ENCODE peak calls at places on chromosome 13, in ten cellular contexts. One of them, this sample, is unnamed.
A peak's percentile ranks its signal among the peaks of the same experiment; 100 is the strongest.

GRCh38 chr13:61350351-61350750 is 65.3 kb downstream of the PCDH20 start:
- DNase-seq in vagina: no peak
- DNase-seq in GM12878: no peak
- DNase-seq in GM23338: no peak
- DNase-seq in transverse colon: no peak
- DNase-seq in HCT116: no peak
- DNase-seq in sigmoid colon: no peak
- DNase-seq in endothelial cell of umbilical vein: no peak
- DNase-seq in stomach: no peak
- DNase-seq in breast epithelium: no peak
- DNase-seq in this sample: no peak

GRCh38 chr13:48304132-48304876 is 753 bp downstream of the RB1 start:
- DNase-seq in stomach: peak; percentile 34
- DNase-seq in transverse colon: peak; percentile 57
- DNase-seq in HCT116: no peak
- DNase-seq in endothelial cell of umbilical vein: peak; percentile 66
- DNase-seq in vagina: no peak
- DNase-seq in sigmoid colon: peak; percentile 72
- DNase-seq in GM23338: no peak
- DNase-seq in breast epithelium: peak; percentile 32
- DNase-seq in GM12878: peak; percentile 92
- DNase-seq in this sample: no peak

GRCh38 chr13:38417727-38418126 is 68.1 kb downstream of the UFM1 start:
- DNase-seq in vagina: no peak
- DNase-seq in breast epithelium: no peak
- DNase-seq in stomach: no peak
- DNase-seq in transverse colon: no peak
- DNase-seq in GM23338: peak; percentile 60
- DNase-seq in sigmoid colon: no peak
- DNase-seq in endothelial cell of umbilical vein: no peak
- DNase-seq in GM12878: no peak
- DNase-seq in HCT116: no peak
- DNase-seq in this sample: no peak

GRCh38 chr13:70520275-70520674 is 412.0 kb upstream of the KLHL1 start:
- DNase-seq in HCT116: no peak
- DNase-seq in endothelial cell of umbilical vein: no peak
- DNase-seq in GM12878: no peak
- DNase-seq in transverse colon: no peak
- DNase-seq in stomach: no peak
- DNase-seq in sigmoid colon: no peak
- DNase-seq in breast epithelium: no peak
- DNase-seq in GM23338: no peak
- DNase-seq in vagina: no peak
- DNase-seq in this sample: no peak

GRCh38 chr13:112719016-112719415 is 29.2 kb downstream of the ATP11A start:
- DNase-seq in stomach: no peak
- DNase-seq in transverse colon: no peak
- DNase-seq in endothelial cell of umbilical vein: peak; percentile 26
- DNase-seq in GM23338: no peak
- DNase-seq in sigmoid colon: peak; percentile 24
- DNase-seq in HCT116: no peak
- DNase-seq in vagina: no peak
- DNase-seq in breast epithelium: no peak
- DNase-seq in GM12878: no peak
- DNase-seq in this sample: no peak

GRCh38 chr13:102679449-102680132 is 15.3 kb downstream of the METTL21C start:
- DNase-seq in HCT116: no peak
- DNase-seq in vagina: no peak
- DNase-seq in GM23338: no peak
- DNase-seq in transverse colon: peak; percentile 22
- DNase-seq in endothelial cell of umbilical vein: no peak
- DNase-seq in GM12878: no peak
- DNase-seq in sigmoid colon: no peak
- DNase-seq in breast epithelium: no peak
- DNase-seq in stomach: no peak
- DNase-seq in this sample: no peak

GRCh38 chr13:101965096-101965495 is 436.8 kb downstream of the FGF14 start:
- DNase-seq in stomach: no peak
- DNase-seq in vagina: no peak
- DNase-seq in endothelial cell of umbilical vein: no peak
- DNase-seq in HCT116: no peak
- DNase-seq in breast epithelium: no peak
- DNase-seq in sigmoid colon: no peak
- DNase-seq in transverse colon: no peak
- DNase-seq in GM12878: no peak
- DNase-seq in GM23338: no peak
- DNase-seq in this sample: no peak

GRCh38 chr13:85798999-85799646 is at the start of gene SLITRK6:
- DNase-seq in GM23338: peak; percentile 75
- DNase-seq in transverse colon: no peak
- DNase-seq in GM12878: no peak
- DNase-seq in breast epithelium: no peak
- DNase-seq in endothelial cell of umbilical vein: no peak
- DNase-seq in stomach: no peak
- DNase-seq in vagina: no peak
- DNase-seq in sigmoid colon: no peak
- DNase-seq in HCT116: peak; percentile 15
- DNase-seq in this sample: no peak

GRCh38 chr13:41533676-41534075 is 76.3 kb downstream of the RGCC start:
- DNase-seq in vagina: peak; percentile 31
- DNase-seq in GM23338: no peak
- DNase-seq in breast epithelium: no peak
- DNase-seq in transverse colon: no peak
- DNase-seq in sigmoid colon: peak; percentile 77
- DNase-seq in HCT116: no peak
- DNase-seq in stomach: no peak
- DNase-seq in endothelial cell of umbilical vein: no peak
- DNase-seq in GM12878: no peak
- DNase-seq in this sample: no peak

GRCh38 chr13:97318532-97318931 is 96.4 kb downstream of the MBNL2 start:
- DNase-seq in breast epithelium: no peak
- DNase-seq in transverse colon: no peak
- DNase-seq in endothelial cell of umbilical vein: no peak
- DNase-seq in vagina: no peak
- DNase-seq in sigmoid colon: no peak
- DNase-seq in HCT116: no peak
- DNase-seq in GM23338: no peak
- DNase-seq in stomach: no peak
- DNase-seq in GM12878: no peak
- DNase-seq in this sample: no peak

GRCh38 chr13:45918597-45918996 is 67.0 kb upstream of the SIAH3 start:
- DNase-seq in GM23338: no peak
- DNase-seq in endothelial cell of umbilical vein: no peak
- DNase-seq in stomach: no peak
- DNase-seq in sigmoid colon: no peak
- DNase-seq in GM12878: no peak
- DNase-seq in HCT116: no peak
- DNase-seq in transverse colon: no peak
- DNase-seq in breast epithelium: no peak
- DNase-seq in vagina: no peak
- DNase-seq in this sample: no peak

DNA sequence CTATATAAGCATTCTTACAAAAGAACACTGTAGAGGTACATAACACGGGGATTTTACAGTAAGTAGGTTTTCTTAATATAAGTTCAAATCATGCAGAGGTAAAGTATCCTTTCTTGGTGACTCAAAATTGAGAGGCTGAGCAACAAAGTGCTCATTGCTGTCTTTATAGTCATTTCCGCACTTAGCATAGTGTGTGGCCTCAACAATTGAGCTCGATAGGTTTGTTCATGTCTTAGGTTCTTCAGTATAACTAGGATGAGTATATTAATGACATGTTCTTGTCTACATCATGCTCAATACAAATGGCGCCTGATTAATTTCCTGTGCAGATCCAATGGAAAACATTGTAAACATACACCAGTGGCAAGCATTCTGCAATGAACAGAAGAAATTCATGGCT is 1.4 kb downstream of the WDFY2 start:
- DNase-seq in GM12878: no peak
- DNase-seq in transverse colon: no peak
- DNase-seq in GM23338: no peak
- DNase-seq in breast epithelium: no peak
- DNase-seq in HCT116: no peak
- DNase-seq in vagina: no peak
- DNase-seq in endothelial cell of umbilical vein: no peak
- DNase-seq in sigmoid colon: no peak
- DNase-seq in stomach: no peak
- DNase-seq in this sample: no peak
- H3K4me1 ChIP-seq in GM12878: peaks cover 9% of the 10 kb centered on the region
- H3K4me1 ChIP-seq in transverse colon: no peaks in the 10 kb centered on the region
- H3K4me1 ChIP-seq in GM23338: peaks cover 52% of the 10 kb centered on the region
- H3K4me1 ChIP-seq in breast epithelium: no peaks in the 10 kb centered on the region
- H3K4me1 ChIP-seq in HCT116: peaks cover 14% of the 10 kb centered on the region
- H3K4me1 ChIP-seq in vagina: peaks cover 50% of the 10 kb centered on the region
- H3K4me1 ChIP-seq in endothelial cell of umbilical vein: peaks cover 22% of the 10 kb centered on the region
- H3K4me1 ChIP-seq in sigmoid colon: no peaks in the 10 kb centered on the region
- H3K4me1 ChIP-seq in stomach: peaks cover 27% of the 10 kb centered on the region
- H3K4me1 ChIP-seq in this sample: peaks cover 60% of the 10 kb centered on the region

DNA sequence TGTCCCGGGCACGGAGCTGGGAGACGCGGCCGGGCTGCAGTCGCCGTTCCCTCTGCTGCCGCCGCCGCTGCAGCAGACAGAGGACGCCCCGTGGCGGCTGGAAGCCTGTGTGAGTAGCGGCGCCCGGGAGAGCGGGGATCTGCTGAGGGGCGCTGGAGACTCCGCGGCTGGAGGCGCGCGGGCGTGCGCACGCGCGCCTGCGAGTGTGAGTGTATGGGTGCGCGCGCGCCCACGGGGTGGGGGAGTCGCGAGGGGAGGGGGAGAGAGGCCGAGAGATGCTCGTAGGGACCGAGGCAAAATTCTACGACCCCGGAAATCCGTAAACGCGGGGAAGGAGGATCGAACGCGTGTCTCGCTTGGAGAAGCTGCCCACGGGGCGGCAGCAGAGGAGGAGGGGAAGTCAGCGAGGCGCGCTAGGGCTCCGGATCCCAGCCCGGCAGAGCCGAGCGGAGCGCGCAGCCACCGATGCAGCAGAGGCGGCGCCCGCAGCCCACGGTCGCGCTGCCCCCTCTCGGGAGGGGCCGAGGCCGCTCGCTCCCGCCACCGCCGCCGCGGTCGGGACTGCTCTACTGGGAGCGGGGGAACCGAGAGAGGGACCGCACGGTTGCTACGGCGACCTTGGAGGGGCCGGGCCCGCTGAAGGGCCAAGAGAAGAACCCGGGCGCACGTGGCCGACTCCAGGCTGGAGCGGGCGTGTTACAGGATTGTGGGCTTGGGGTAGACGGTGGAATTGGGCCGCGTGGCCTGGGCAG is at the start of gene ENOX1:
- DNase-seq in breast epithelium: no peak
- DNase-seq in transverse colon: peak; percentile 38
- DNase-seq in sigmoid colon: peak; percentile 90
- DNase-seq in HCT116: peak; percentile 34
- DNase-seq in GM23338: peak; percentile 77
- DNase-seq in endothelial cell of umbilical vein: peak; percentile 45
- DNase-seq in vagina: no peak
- DNase-seq in GM12878: no peak
- DNase-seq in stomach: peak; percentile 49
- DNase-seq in this sample: peak; percentile 80
- TF ChIP-seq POLR2AphosphoS5 in breast epithelium: no peak
- TF ChIP-seq POLR2AphosphoS5 in transverse colon: no peak
- TF ChIP-seq POLR2AphosphoS5 in sigmoid colon: no peak
- TF ChIP-seq POLR2AphosphoS5 in HCT116: no peak
- TF ChIP-seq POLR2AphosphoS5 in GM23338: no peak
- TF ChIP-seq POLR2AphosphoS5 in endothelial cell of umbilical vein: no peak
- TF ChIP-seq POLR2AphosphoS5 in vagina: no peak
- TF ChIP-seq POLR2AphosphoS5 in GM12878: no peak
- TF ChIP-seq POLR2AphosphoS5 in stomach: no peak
- TF ChIP-seq POLR2AphosphoS5 in this sample: no peak

DNA sequence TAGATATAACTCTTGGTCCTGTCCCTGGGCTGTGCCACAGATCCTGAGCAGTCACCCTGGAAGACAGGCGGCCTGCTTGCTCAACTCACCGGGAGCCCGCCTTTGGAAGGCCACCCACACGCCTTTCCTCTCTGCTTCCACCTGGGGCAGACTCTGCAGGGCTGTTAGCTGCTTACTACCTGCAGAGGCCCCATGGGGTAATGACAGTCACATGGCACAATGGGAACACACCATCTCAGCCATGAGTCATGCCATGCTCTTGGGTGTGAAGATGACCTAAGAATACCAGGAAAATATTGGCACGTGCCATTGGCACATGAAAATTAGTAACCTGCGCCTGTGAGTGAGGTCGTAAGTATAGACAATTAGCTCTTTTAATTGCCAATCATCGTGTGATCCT is 108.6 kb downstream of the COL4A2 start:
- DNase-seq in GM23338: peak; percentile 58
- DNase-seq in stomach: no peak
- DNase-seq in vagina: no peak
- DNase-seq in transverse colon: no peak
- DNase-seq in breast epithelium: peak; percentile 16
- DNase-seq in HCT116: peak; percentile 61
- DNase-seq in GM12878: no peak
- DNase-seq in sigmoid colon: no peak
- DNase-seq in endothelial cell of umbilical vein: no peak
- DNase-seq in this sample: no peak
- H3K4me1 ChIP-seq in GM23338: no peaks in the 10 kb centered on the region
- H3K4me1 ChIP-seq in stomach: peaks cover 6% of the 10 kb centered on the region
- H3K4me1 ChIP-seq in vagina: peaks cover 55% of the 10 kb centered on the region
- H3K4me1 ChIP-seq in transverse colon: peaks cover 24% of the 10 kb centered on the region
- H3K4me1 ChIP-seq in breast epithelium: peaks cover 7% of the 10 kb centered on the region
- H3K4me1 ChIP-seq in HCT116: peaks cover 3% of the 10 kb centered on the region
- H3K4me1 ChIP-seq in GM12878: peaks cover 4% of the 10 kb centered on the region
- H3K4me1 ChIP-seq in sigmoid colon: peaks cover 6% of the 10 kb centered on the region
- H3K4me1 ChIP-seq in endothelial cell of umbilical vein: peaks cover 52% of the 10 kb centered on the region
- H3K4me1 ChIP-seq in this sample: peaks cover 35% of the 10 kb centered on the region

GRCh38 chr13:110559986-110560385 is 1.5 kb downstream of the RAB20 start:
- DNase-seq in stomach: no peak
- DNase-seq in sigmoid colon: no peak
- DNase-seq in breast epithelium: no peak
- DNase-seq in vagina: no peak
- DNase-seq in HCT116: no peak
- DNase-seq in transverse colon: no peak
- DNase-seq in GM23338: no peak
- DNase-seq in endothelial cell of umbilical vein: no peak
- DNase-seq in GM12878: no peak
- DNase-seq in this sample: no peak

GRCh38 chr13:110562696-110563462 is 1.4 kb upstream of the RAB20 start:
- DNase-seq in sigmoid colon: no peak
- DNase-seq in transverse colon: no peak
- DNase-seq in GM12878: no peak
- DNase-seq in endothelial cell of umbilical vein: no peak
- DNase-seq in breast epithelium: no peak
- DNase-seq in HCT116: no peak
- DNase-seq in stomach: no peak
- DNase-seq in GM23338: no peak
- DNase-seq in vagina: no peak
- DNase-seq in this sample: no peak

GRCh38 chr13:110560606-110561334 is 752 bp downstream of the RAB20 start:
- DNase-seq in vagina: no peak
- DNase-seq in GM12878: no peak
- DNase-seq in endothelial cell of umbilical vein: peak; percentile 38
- DNase-seq in GM23338: peak; percentile 69
- DNase-seq in breast epithelium: no peak
- DNase-seq in transverse colon: peak; percentile 38
- DNase-seq in sigmoid colon: peak; percentile 75
- DNase-seq in stomach: peak; percentile 57
- DNase-seq in HCT116: no peak
- DNase-seq in this sample: no peak

GRCh38 chr13:110563463-110563774 is 1.9 kb upstream of the RAB20 start:
- DNase-seq in transverse colon: no peak
- DNase-seq in stomach: no peak
- DNase-seq in sigmoid colon: no peak
- DNase-seq in GM12878: no peak
- DNase-seq in breast epithelium: no peak
- DNase-seq in HCT116: no peak
- DNase-seq in vagina: no peak
- DNase-seq in endothelial cell of umbilical vein: no peak
- DNase-seq in GM23338: no peak
- DNase-seq in this sample: no peak

GRCh38 chr13:110561335-110562033 is at the start of gene RAB20:
- DNase-seq in transverse colon: peak; percentile 92
- DNase-seq in stomach: peak; percentile 92
- DNase-seq in sigmoid colon: peak; percentile 95
- DNase-seq in vagina: no peak
- DNase-seq in breast epithelium: peak; percentile 74
- DNase-seq in GM12878: no peak
- DNase-seq in GM23338: peak; percentile 90
- DNase-seq in endothelial cell of umbilical vein: peak; percentile 67
- DNase-seq in HCT116: peak; percentile 38
- DNase-seq in this sample: peak; percentile 89
- TF ChIP-seq POLR2AphosphoS5 in transverse colon: peak; percentile 89
- TF ChIP-seq POLR2AphosphoS5 in stomach: peak; percentile 88
- TF ChIP-seq POLR2AphosphoS5 in sigmoid colon: peak; percentile 89
- TF ChIP-seq POLR2AphosphoS5 in vagina: peak; percentile 86
- TF ChIP-seq POLR2AphosphoS5 in breast epithelium: peak; percentile 34
- TF ChIP-seq POLR2AphosphoS5 in GM12878: no peak
- TF ChIP-seq POLR2AphosphoS5 in GM23338: peak; percentile 83
- TF ChIP-seq POLR2AphosphoS5 in endothelial cell of umbilical vein: no peak
- TF ChIP-seq POLR2AphosphoS5 in HCT116: peak; percentile 82
- TF ChIP-seq POLR2AphosphoS5 in this sample: no peak